ENCODE peak calls at places on chromosome 3, in five cellular contexts. One of them, this sample, is unnamed.

GRCh38 chr3:63979093-63979492 is 44.2 kb downstream of the PSMD6 start:
- DNase-seq in kidney: no peak
- DNase-seq in upper lobe of right lung: no peak
- DNase-seq in heart right ventricle: no peak
- DNase-seq in OCI-LY7: no peak
- DNase-seq in this sample: no peak

GRCh38 chr3:191958980-191959671 is 498.2 kb downstream of the PYDC2 start:
- DNase-seq in OCI-LY7: peak
- DNase-seq in upper lobe of right lung: no peak
- DNase-seq in heart right ventricle: no peak
- DNase-seq in kidney: no peak
- DNase-seq in this sample: peak

GRCh38 chr3:11392689-11393114 is 120.5 kb downstream of the ATG7 start:
- DNase-seq in OCI-LY7: no peak
- DNase-seq in heart right ventricle: no peak
- DNase-seq in kidney: no peak
- DNase-seq in upper lobe of right lung: no peak
- DNase-seq in this sample: no peak

GRCh38 chr3:87503901-87504498 is 227.6 kb upstream of the POU1F1 start:
- DNase-seq in OCI-LY7: peak
- DNase-seq in heart right ventricle: no peak
- DNase-seq in kidney: no peak
- DNase-seq in upper lobe of right lung: no peak
- DNase-seq in this sample: peak

GRCh38 chr3:96931491-96931890 is 117.1 kb downstream of the EPHA6 start:
- DNase-seq in kidney: peak
- DNase-seq in upper lobe of right lung: no peak
- DNase-seq in OCI-LY7: no peak
- DNase-seq in heart right ventricle: no peak
- DNase-seq in this sample: no peak

GRCh38 chr3:128067481-128067880 is 15.2 kb downstream of the SEC61A1 start:
- DNase-seq in kidney: no peak
- DNase-seq in upper lobe of right lung: no peak
- DNase-seq in OCI-LY7: no peak
- DNase-seq in heart right ventricle: no peak
- DNase-seq in this sample: no peak

GRCh38 chr3:185362850-185363661 is at the start of gene MAP3K13:
- DNase-seq in OCI-LY7: peak
- DNase-seq in upper lobe of right lung: peak
- DNase-seq in kidney: peak
- DNase-seq in heart right ventricle: peak
- DNase-seq in this sample: peak

GRCh38 chr3:25586167-25586505 is 78.6 kb downstream of the TOP2B start:
- DNase-seq in kidney: no peak
- DNase-seq in OCI-LY7: no peak
- DNase-seq in heart right ventricle: no peak
- DNase-seq in upper lobe of right lung: no peak
- DNase-seq in this sample: no peak

GRCh38 chr3:14536055-14536815 is 3.9 kb downstream of the GRIP2 start:
- DNase-seq in OCI-LY7: no peak
- DNase-seq in heart right ventricle: no peak
- DNase-seq in upper lobe of right lung: no peak
- DNase-seq in kidney: peak
- DNase-seq in this sample: no peak

GRCh38 chr3:80391573-80391972 is 623.8 kb upstream of the ROBO1 start:
- DNase-seq in heart right ventricle: no peak
- DNase-seq in upper lobe of right lung: no peak
- DNase-seq in OCI-LY7: no peak
- DNase-seq in kidney: no peak
- DNase-seq in this sample: no peak

GRCh38 chr3:61903931-61904657 is 342.7 kb downstream of the PTPRG start:
- DNase-seq in heart right ventricle: no peak
- DNase-seq in upper lobe of right lung: no peak
- DNase-seq in OCI-LY7: no peak
- DNase-seq in kidney: no peak
- DNase-seq in this sample: peak

DNA sequence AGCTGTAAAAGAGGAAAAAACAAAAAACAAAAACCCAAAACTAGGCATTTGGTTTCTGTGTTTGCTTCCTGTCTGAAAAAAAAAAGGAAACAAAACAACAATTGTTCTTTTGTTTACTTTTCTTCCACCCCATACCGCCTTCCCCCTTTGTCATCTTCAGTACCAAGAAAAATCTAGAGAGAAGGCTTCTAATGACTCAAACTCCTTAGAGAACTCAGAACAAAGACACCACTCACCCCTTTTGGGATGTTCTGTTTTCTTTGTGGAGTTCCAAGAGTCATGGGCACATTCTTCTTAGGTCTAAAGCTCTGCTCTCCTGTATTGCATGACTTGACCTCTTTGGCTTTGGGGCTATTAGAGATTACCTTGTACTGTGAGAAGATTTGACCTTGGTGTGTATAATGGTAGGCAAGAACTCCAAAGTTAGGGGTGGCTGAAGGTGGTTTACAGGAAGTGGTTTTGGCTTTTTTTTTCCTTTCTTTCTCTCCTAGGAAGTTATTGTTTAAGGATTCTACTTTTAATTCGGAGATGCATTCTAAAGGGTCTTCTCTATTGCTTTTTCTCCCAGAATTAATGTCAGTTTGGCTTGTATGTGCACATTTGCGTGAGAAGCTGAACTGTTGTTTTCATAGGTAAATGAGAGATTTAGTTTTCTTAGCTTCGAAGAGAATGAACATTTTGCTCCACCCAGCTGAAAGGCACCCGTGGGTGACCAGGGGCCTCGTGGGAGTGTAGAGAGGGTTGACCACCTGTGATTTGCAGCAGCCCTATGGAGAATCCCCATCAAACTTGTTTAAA is 39.5 kb upstream of the ZBTB20 start:
- DNase-seq in kidney: no peak
- DNase-seq in heart right ventricle: no peak
- DNase-seq in upper lobe of right lung: no peak
- DNase-seq in OCI-LY7: no peak
- DNase-seq in this sample: peak
- H3K4me3 ChIP-seq in kidney: no peak
- H3K4me3 ChIP-seq in heart right ventricle: no peak
- H3K4me3 ChIP-seq in upper lobe of right lung: no peak
- H3K4me3 ChIP-seq in OCI-LY7: no peak
- H3K4me3 ChIP-seq in this sample: no peak

GRCh38 chr3:99928758-99929408 is 111.2 kb downstream of the CMSS1 start:
- DNase-seq in OCI-LY7: no peak
- DNase-seq in upper lobe of right lung: no peak
- DNase-seq in kidney: no peak
- DNase-seq in heart right ventricle: no peak
- DNase-seq in this sample: no peak
- TF ChIP-seq CTCF in OCI-LY7: no peak
- TF ChIP-seq CTCF in upper lobe of right lung: no peak
- TF ChIP-seq CTCF in kidney: no peak
- TF ChIP-seq CTCF in heart right ventricle: no peak
- TF ChIP-seq CTCF in this sample: no peak

DNA sequence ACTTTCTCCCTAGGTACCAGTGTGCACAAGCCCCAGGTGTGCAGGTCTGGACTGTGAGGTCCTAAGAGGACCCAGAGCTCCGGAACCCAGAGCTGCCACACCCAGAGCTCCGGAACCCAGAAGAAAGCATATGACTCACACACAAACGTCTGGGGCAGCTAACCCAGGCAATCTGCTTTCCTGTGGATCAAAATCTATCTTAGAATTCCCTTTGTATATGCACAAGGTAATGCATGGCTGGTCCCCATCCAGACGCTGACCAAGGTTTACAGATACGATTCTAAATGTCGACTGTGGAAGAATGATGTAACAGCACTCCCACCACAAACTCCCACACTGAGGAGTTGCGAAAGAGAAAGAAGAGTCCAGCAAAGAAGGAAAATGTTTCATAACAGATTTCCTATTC is 15.7 kb downstream of the KCNMB2 start:
- DNase-seq in upper lobe of right lung: no peak
- DNase-seq in heart right ventricle: no peak
- DNase-seq in kidney: no peak
- DNase-seq in OCI-LY7: no peak
- DNase-seq in this sample: no peak
- H3K4me3 ChIP-seq in upper lobe of right lung: no peak
- H3K4me3 ChIP-seq in heart right ventricle: no peak
- H3K4me3 ChIP-seq in kidney: no peak
- H3K4me3 ChIP-seq in OCI-LY7: no peak
- H3K4me3 ChIP-seq in this sample: no peak

GRCh38 chr3:42906905-42907183 is 902 bp downstream of the ZNF662 start:
- DNase-seq in OCI-LY7: no peak
- DNase-seq in heart right ventricle: no peak
- DNase-seq in upper lobe of right lung: no peak
- DNase-seq in kidney: no peak
- DNase-seq in this sample: no peak

GRCh38 chr3:42904076-42904475 is 1.9 kb upstream of the ZNF662 start:
- DNase-seq in kidney: no peak
- DNase-seq in OCI-LY7: no peak
- DNase-seq in heart right ventricle: no peak
- DNase-seq in upper lobe of right lung: no peak
- DNase-seq in this sample: no peak

GRCh38 chr3:42908675-42909074 is 2.7 kb downstream of the ZNF662 start:
- DNase-seq in upper lobe of right lung: no peak
- DNase-seq in heart right ventricle: no peak
- DNase-seq in OCI-LY7: no peak
- DNase-seq in kidney: no peak
- DNase-seq in this sample: no peak

GRCh38 chr3:42906085-42906904 is at the start of gene ZNF662:
- DNase-seq in kidney: peak
- DNase-seq in heart right ventricle: peak
- DNase-seq in OCI-LY7: no peak
- DNase-seq in upper lobe of right lung: peak
- DNase-seq in this sample: no peak

GRCh38 chr3:42905740-42906084 is 230 bp upstream of the ZNF662 start:
- DNase-seq in heart right ventricle: no peak
- DNase-seq in kidney: no peak
- DNase-seq in upper lobe of right lung: no peak
- DNase-seq in OCI-LY7: no peak
- DNase-seq in this sample: no peak
- TF ChIP-seq CTCF in heart right ventricle: no peak
- TF ChIP-seq CTCF in kidney: no peak
- TF ChIP-seq CTCF in upper lobe of right lung: no peak
- TF ChIP-seq CTCF in OCI-LY7: no peak
- TF ChIP-seq CTCF in this sample: no peak

DNA sequence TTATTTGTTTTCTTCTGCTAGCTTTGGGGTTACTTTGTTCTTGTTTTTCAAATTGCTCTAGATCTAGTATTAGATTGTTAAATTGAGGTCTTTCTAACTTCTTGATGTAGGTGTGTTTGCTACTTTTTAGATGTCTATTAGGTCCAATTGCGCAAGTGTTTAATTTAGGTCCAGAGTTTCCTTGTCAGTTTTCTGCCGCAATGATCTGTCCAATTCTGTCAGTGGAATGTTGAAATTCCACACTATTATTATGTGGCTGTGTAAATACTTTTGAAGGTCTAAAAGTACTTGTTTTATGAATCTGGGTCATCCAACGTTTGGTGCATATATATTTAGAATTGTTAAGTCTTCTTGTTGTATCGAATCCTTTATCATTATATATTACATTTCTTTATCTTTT is 324.4 kb upstream of the SGO1 start:
- DNase-seq in heart right ventricle: no peak
- DNase-seq in OCI-LY7: no peak
- DNase-seq in kidney: no peak
- DNase-seq in upper lobe of right lung: no peak
- DNase-seq in this sample: no peak
- H3K4me3 ChIP-seq in heart right ventricle: no peak
- H3K4me3 ChIP-seq in OCI-LY7: no peak
- H3K4me3 ChIP-seq in kidney: no peak
- H3K4me3 ChIP-seq in upper lobe of right lung: no peak
- H3K4me3 ChIP-seq in this sample: no peak

GRCh38 chr3:35944915-35945710 is 305.8 kb downstream of the ARPP21 start:
- DNase-seq in heart right ventricle: no peak
- DNase-seq in OCI-LY7: no peak
- DNase-seq in kidney: no peak
- DNase-seq in upper lobe of right lung: no peak
- DNase-seq in this sample: no peak

GRCh38 chr3:35946857-35947514 is 307.7 kb downstream of the ARPP21 start:
- DNase-seq in heart right ventricle: no peak
- DNase-seq in kidney: no peak
- DNase-seq in upper lobe of right lung: no peak
- DNase-seq in OCI-LY7: no peak
- DNase-seq in this sample: no peak

GRCh38 chr3:35950045-35950444 is 310.7 kb downstream of the ARPP21 start:
- DNase-seq in kidney: no peak
- DNase-seq in heart right ventricle: no peak
- DNase-seq in OCI-LY7: no peak
- DNase-seq in upper lobe of right lung: no peak
- DNase-seq in this sample: no peak

GRCh38 chr3:35946121-35946856 is 307.0 kb downstream of the ARPP21 start:
- DNase-seq in OCI-LY7: peak
- DNase-seq in heart right ventricle: no peak
- DNase-seq in upper lobe of right lung: no peak
- DNase-seq in kidney: no peak
- DNase-seq in this sample: peak
- TF ChIP-seq CTCF in OCI-LY7: peak
- TF ChIP-seq CTCF in heart right ventricle: no peak
- TF ChIP-seq CTCF in upper lobe of right lung: peak
- TF ChIP-seq CTCF in kidney: peak
- TF ChIP-seq CTCF in this sample: peak

GRCh38 chr3:23950303-23950702 is 5.2 kb downstream of the NR1D2 start:
- DNase-seq in heart right ventricle: no peak
- DNase-seq in upper lobe of right lung: no peak
- DNase-seq in kidney: no peak
- DNase-seq in OCI-LY7: peak
- DNase-seq in this sample: peak
- H3K4me3 ChIP-seq in heart right ventricle: peak
- H3K4me3 ChIP-seq in upper lobe of right lung: peak
- H3K4me3 ChIP-seq in kidney: peak
- H3K4me3 ChIP-seq in OCI-LY7: peak
- H3K4me3 ChIP-seq in this sample: peak

This sample was measured in GM12865.